ENCODE peak calls at places on chromosomes 4 and X, in six cellular contexts. L is T1000, F is SIG-M5, E is nucleus accumbens, K is immature natural killer cell, S is mesendoderm. U is an unnamed sample.

GRCh38 chr4:1492636-1493539 is 86.6 kb upstream of the NKX1-1 start:
- DNase-seq in E (no peak), K (no peak), F (no peak), L (no peak), S (no peak), U (no peak)

GRCh38 chr4:336893-337142 is 796 bp upstream of the ZNF141 start:
- DNase-seq in F (no peak), S (peak), E (no peak), K (no peak), L (no peak), U (no peak)

GRCh38 chr4:33494150-33494549 is 2750.2 kb downstream of the ARAP2 start:
- DNase-seq in K (no peak), E (no peak), S (no peak), L (no peak), F (no peak), U (no peak)

GRCh38 chr4:104382961-104383360 is 111.7 kb downstream of the CXXC4 start:
- DNase-seq in F (no peak), K (no peak), E (no peak), L (no peak), S (no peak), U (no peak)

GRCh38 chr4:3037957-3038451 is 36.3 kb downstream of the HTT-AS start:
- DNase-seq in L (no peak), K (peak), F (no peak), S (no peak), E (no peak), U (peak)

GRCh38 chr4:128810331-128810870 is 901 bp downstream of the JADE1 start:
- DNase-seq in E (no peak), S (peak), L (no peak), K (peak), F (no peak), U (peak)

GRCh38 chrX:54825716-54826428 is 18.3 kb downstream of the MAGED2 start:
- DNase-seq in K (no peak), F (no peak), L (no peak), E (no peak), S (peak), U (no peak)

GRCh38 chrX:20477836-20478532 is 211.3 kb upstream of the RPS6KA3 start:
- DNase-seq in L (no peak), S (no peak), F (no peak), E (no peak), K (no peak), U (no peak)

GRCh38 chrX:41259516-41259915 is 74.4 kb upstream of the DDX3X start:
- DNase-seq in E (no peak), S (no peak), K (no peak), L (no peak), F (no peak), U (no peak)

GRCh38 chrX:39194673-39195072 is 393.4 kb downstream of the MID1IP1 start:
- DNase-seq in K (no peak), E (no peak), L (no peak), F (no peak), S (no peak), U (no peak)

GRCh38 chrX:108699368-108699767 is 37.0 kb downstream of the IRS4 start:
- DNase-seq in K (no peak), S (peak), E (no peak), F (no peak), L (no peak), U (no peak)

GRCh38 chr4:175412161-175412560 is 399.9 kb downstream of the GPM6A start:
- DNase-seq in E (no peak), S (no peak), F (no peak), L (no peak), K (no peak), U (no peak)

GRCh38 chr4:102620697-102621497 is 119.7 kb downstream of the NFKB1 start:
- DNase-seq in F (no peak), K (no peak), S (peak), E (no peak), L (peak), U (peak)

GRCh38 chr4:110823251-110823650 is 200.4 kb upstream of the PITX2 start:
- DNase-seq in E (no peak), F (no peak), S (peak), K (no peak), L (peak), U (no peak)

GRCh38 chrX:25207803-25208202 is 192.0 kb upstream of the ARX start:
- DNase-seq in S (no peak), E (no peak), K (no peak), L (no peak), F (no peak), U (no peak)

GRCh38 chr4:151192556-151193235 is 84.3 kb upstream of the PRSS48 start:
- DNase-seq in E (no peak), K (no peak), L (no peak), F (no peak), S (no peak), U (no peak)

GRCh38 chr4:148514581-148514980 is 72.4 kb upstream of the NR3C2 start:
- DNase-seq in F (no peak), S (no peak), L (no peak), E (no peak), K (no peak), U (no peak)

GRCh38 chr4:7423801-7424552 is 10.8 kb downstream of the PSAPL1 start:
- DNase-seq in F (no peak), S (no peak), E (no peak), L (no peak), K (no peak), U (no peak)

GRCh38 chr4:186760576-186760975 is 36.9 kb upstream of the FAT1 start:
- DNase-seq in K (no peak), S (no peak), F (no peak), L (no peak), E (no peak), U (no peak)

GRCh38 chrX:154444001-154444754 is at the start of gene FAM50A:
- DNase-seq in F (no peak), E (peak), L (peak), S (peak), K (peak), U (peak)

GRCh38 chrX:47579537-47579936 is 2.7 kb upstream of the TIMP1 start:
- DNase-seq in E (no peak), S (no peak), L (no peak), F (no peak), K (no peak), U (no peak)

GRCh38 chr4:37697566-37697965 is 11.4 kb upstream of the RELL1 start:
- DNase-seq in L (no peak), K (no peak), E (no peak), S (no peak), F (no peak), U (no peak)

GRCh38 chrX:66163849-66164401 is at the start of gene HEPH:
- DNase-seq in F (no peak), S (peak), E (no peak), K (no peak), L (no peak), U (no peak)

GRCh38 chr4:87274803-87275202 is 47.9 kb downstream of the HSD17B13 start:
- DNase-seq in E (no peak), L (no peak), K (no peak), F (no peak), S (no peak), U (no peak)

GRCh38 chr4:7759221-7759620 is 180.4 kb downstream of the AFAP1 start:
- DNase-seq in K (peak), F (no peak), L (no peak), S (no peak), E (no peak), U (no peak)

GRCh38 chr4:149910177-149910576 is 94.5 kb upstream of the IQCM start:
- DNase-seq in K (no peak), F (no peak), L (no peak), E (no peak), S (no peak), U (no peak)

GRCh38 chrX:153507484-153508178 is 9.8 kb upstream of the ATP2B3 start:
- DNase-seq in L (peak), F (no peak), S (peak), K (peak), E (peak), U (peak)

GRCh38 chr4:61094854-61095598 is 105.1 kb upstream of the ADGRL3 start:
- DNase-seq in F (no peak), E (no peak), L (no peak), K (no peak), S (peak), U (no peak)

GRCh38 chrX:22760513-22761057 is 239.2 kb upstream of the DDX53 start:
- DNase-seq in K (no peak), L (no peak), F (no peak), S (peak), E (no peak), U (no peak)

GRCh38 chr4:1002131-1002630 is 9.0 kb upstream of the SLC26A1 start:
- DNase-seq in K (no peak), F (no peak), E (no peak), S (peak), L (no peak), U (peak)

U was measured in HL-60.